ENCODE peak calls at places on chromosome 1, in ten cellular contexts. O, L, F, V, A, U, X, Z, N and G are unnamed samples.

GRCh38 chr1:222539951-222540597 is 7.8 kb downstream of the HHIPL2 start:
- DNase-seq in O (no peak), L (no peak), F (no peak), V (no peak), A (no peak), U (no peak), X (no peak), Z (no peak), N (no peak), G (no peak)

GRCh38 chr1:155049651-155050559 is 1.2 kb upstream of the ADAM15 start:
- DNase-seq in O (peak; percentile 16), L (no peak), F (no peak), V (no peak), A (no peak), U (no peak), X (no peak), Z (no peak), N (no peak), G (no peak)

GRCh38 chr1:18569811-18570545 is 60.7 kb upstream of the PAX7 start:
- DNase-seq in O (no peak), L (no peak), F (peak; percentile 47), V (no peak), A (no peak), U (no peak), X (no peak), Z (no peak), N (no peak), G (no peak)

GRCh38 chr1:221869759-221870158 is 127.9 kb upstream of the DUSP10 start:
- DNase-seq in O (no peak), L (no peak), F (no peak), V (no peak), A (no peak), U (no peak), X (no peak), Z (peak; percentile 44), N (no peak), G (no peak)

GRCh38 chr1:201170533-201171062 is 16.3 kb upstream of the TMEM9 start:
- DNase-seq in O (peak; percentile 97), L (peak; percentile 97), F (peak; percentile 97), V (peak; percentile 98), A (peak; percentile 97), U (peak; percentile 95), X (peak; percentile 96), Z (peak; percentile 50), N (peak; percentile 86), G (peak; percentile 82)

GRCh38 chr1:214516434-214517326 is 34.7 kb downstream of the PTPN14 start:
- DNase-seq in O (peak; percentile 47), L (no peak), F (peak; percentile 33), V (peak; percentile 26), A (no peak), U (no peak), X (no peak), Z (no peak), N (no peak), G (no peak)

GRCh38 chr1:32014199-32014936 is 700 bp downstream of the KHDRBS1 start:
- DNase-seq in O (peak; percentile 58), L (peak; percentile 64), F (peak; percentile 54), V (peak; percentile 69), A (peak; percentile 76), U (peak; percentile 72), X (peak; percentile 58), Z (peak; percentile 20), N (peak; percentile 31), G (peak; percentile 62)

GRCh38 chr1:221716713-221717490 is 25.0 kb downstream of the DUSP10 start:
- DNase-seq in O (no peak), L (no peak), F (no peak), V (no peak), A (no peak), U (no peak), X (no peak), Z (no peak), N (no peak), G (no peak)

GRCh38 chr1:107378602-107379265 is 237.9 kb downstream of the NTNG1 start:
- DNase-seq in O (no peak), L (no peak), F (no peak), V (no peak), A (no peak), U (no peak), X (no peak), Z (no peak), N (no peak), G (no peak)

GRCh38 chr1:168752171-168752570 is 23.2 kb upstream of the DPT start:
- DNase-seq in O (peak; percentile 88), L (no peak), F (no peak), V (peak; percentile 56), A (no peak), U (no peak), X (no peak), Z (no peak), N (no peak), G (no peak)

GRCh38 chr1:184351416-184351975 is 35.3 kb upstream of the C1orf21 start:
- DNase-seq in O (no peak), L (no peak), F (no peak), V (no peak), A (no peak), U (no peak), X (no peak), Z (no peak), N (no peak), G (no peak)

GRCh38 chr1:231676487-231676886 is 49.9 kb downstream of the DISC1 start:
- DNase-seq in O (no peak), L (no peak), F (no peak), V (no peak), A (no peak), U (no peak), X (no peak), Z (no peak), N (no peak), G (no peak)

GRCh38 chr1:62237361-62237760 is 42.7 kb downstream of the L1TD1 start:
- DNase-seq in O (no peak), L (no peak), F (no peak), V (no peak), A (no peak), U (no peak), X (no peak), Z (no peak), N (no peak), G (no peak)

GRCh38 chr1:204769997-204770396 is 84.5 kb upstream of the LRRN2 start:
- DNase-seq in O (no peak), L (no peak), F (no peak), V (no peak), A (no peak), U (no peak), X (no peak), Z (no peak), N (no peak), G (no peak)

GRCh38 chr1:8015036-8015808 is 10.9 kb downstream of the ERRFI1 start:
- DNase-seq in O (peak; percentile 81), L (no peak), F (no peak), V (peak; percentile 74), A (no peak), U (no peak), X (peak; percentile 52), Z (no peak), N (peak; percentile 82), G (peak; percentile 93)

GRCh38 chr1:14956579-14957195 is 196.9 kb upstream of the TMEM51 start:
- DNase-seq in O (no peak), L (no peak), F (no peak), V (no peak), A (no peak), U (no peak), X (no peak), Z (no peak), N (no peak), G (no peak)

GRCh38 chr1:86546787-86547221 is at the start of gene CLCA4:
- DNase-seq in O (no peak), L (no peak), F (no peak), V (no peak), A (no peak), U (no peak), X (no peak), Z (no peak), N (no peak), G (peak; percentile 73)

GRCh38 chr1:209516771-209517471 is 66.6 kb upstream of the CAMK1G start:
- DNase-seq in O (no peak), L (no peak), F (no peak), V (no peak), A (no peak), U (no peak), X (no peak), Z (no peak), N (no peak), G (no peak)

GRCh38 chr1:221394011-221394544 is 347.8 kb downstream of the DUSP10 start:
- DNase-seq in O (no peak), L (no peak), F (no peak), V (no peak), A (no peak), U (no peak), X (no peak), Z (peak; percentile 43), N (peak; percentile 2), G (peak; percentile 99)

GRCh38 chr1:182304218-182305016 is 87.2 kb downstream of the GLUL start:
- DNase-seq in O (no peak), L (no peak), F (no peak), V (no peak), A (no peak), U (no peak), X (peak; percentile 46), Z (no peak), N (no peak), G (no peak)
- H3K27ac ChIP-seq in O (no peak overlapping the region), L (no peak overlapping the region), F (no peak overlapping the region), V (no peak overlapping the region), A (no peak overlapping the region), U (no peak overlapping the region), X (no peak overlapping the region), Z (no peak overlapping the region), N (no peak overlapping the region), G (no peak overlapping the region)

DNA sequence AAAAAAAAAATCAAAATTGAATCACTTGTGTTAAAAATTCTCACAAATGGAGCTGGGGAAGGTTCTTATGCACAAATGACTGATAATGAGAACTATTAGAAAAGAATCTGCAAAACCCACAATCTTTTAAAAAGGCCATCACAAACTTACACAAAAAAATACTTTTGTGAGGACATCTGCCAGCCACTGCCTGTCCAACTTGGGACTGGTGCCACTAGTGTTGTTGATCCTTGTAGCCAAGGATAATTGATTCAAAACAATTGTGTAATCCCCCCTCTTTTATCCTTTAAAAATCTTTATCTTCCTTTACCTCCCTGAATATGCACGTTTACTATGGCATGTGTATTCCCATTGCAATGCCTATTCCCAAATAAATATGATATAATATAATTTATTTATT is 39.2 kb upstream of the THEM4 start:
- DNase-seq in O (no peak), L (no peak), F (no peak), V (no peak), A (no peak), U (no peak), X (no peak), Z (no peak), N (no peak), G (no peak)
- H3K27me3 ChIP-seq in O (no peaks in the 10 kb centered on the region), L (no peaks in the 10 kb centered on the region), F (no peaks in the 10 kb centered on the region), V (no peaks in the 10 kb centered on the region), A (no peaks in the 10 kb centered on the region), U (no peaks in the 10 kb centered on the region), X (no peaks in the 10 kb centered on the region), Z (peaks cover 6% of the 10 kb centered on the region), N (no peaks in the 10 kb centered on the region), G (no peaks in the 10 kb centered on the region)

GRCh38 chr1:24092979-24093378 is 19.0 kb downstream of the MYOM3 start:
- DNase-seq in O (no peak), L (no peak), F (no peak), V (no peak), A (peak; percentile 21), U (peak; percentile 39), X (no peak), Z (no peak), N (no peak), G (no peak)
- H3K27ac ChIP-seq in O (no peak overlapping the region), L (no peak overlapping the region), F (no peak overlapping the region), V (no peak overlapping the region), A (no peak overlapping the region), U (no peak overlapping the region), X (no peak overlapping the region), Z (no peak overlapping the region), N (no peak overlapping the region), G (no peak overlapping the region)

GRCh38 chr1:20317471-20317870 is 26.8 kb downstream of the VWA5B1 start:
- DNase-seq in O (no peak), L (no peak), F (no peak), V (no peak), A (no peak), U (no peak), X (no peak), Z (no peak), N (no peak), G (no peak)
- H3K27me3 ChIP-seq in O (no peaks in the 10 kb centered on the region), L (no peaks in the 10 kb centered on the region), F (peaks cover 13% of the 10 kb centered on the region), V (no peaks in the 10 kb centered on the region), A (peaks cover 5% of the 10 kb centered on the region), U (no peaks in the 10 kb centered on the region), X (no peaks in the 10 kb centered on the region), Z (peaks cover 6% of the 10 kb centered on the region), N (no peaks in the 10 kb centered on the region), G (peaks cover 5% of the 10 kb centered on the region)